ENCODE peak calls at places on chromosomes 13 and 19, in six cellular contexts. One of them, this sample, is unnamed.

GRCh38 chr19:31529121-31529520 is 179.9 kb upstream of the TSHZ3 start:
- DNase-seq in stimulated activated CD4-positive, alpha-beta T cell treated with anti-CD3 and anti-CD28 coated beads, Interleukin-15, amount 100 ng/mL, for 48 hours: no peak
- DNase-seq in CD8-positive, alpha-beta T cell: no peak
- DNase-seq in nephron progenitor cell: no peak
- DNase-seq in NCI-H774: no peak
- DNase-seq in fibroblast of the conjunctiva: no peak
- DNase-seq in this sample: no peak

GRCh38 chr13:75826391-75826790 is 190.3 kb downstream of the LMO7 start:
- DNase-seq in stimulated activated CD4-positive, alpha-beta T cell treated with anti-CD3 and anti-CD28 coated beads, Interleukin-15, amount 100 ng/mL, for 48 hours: no peak
- DNase-seq in CD8-positive, alpha-beta T cell: no peak
- DNase-seq in nephron progenitor cell: no peak
- DNase-seq in NCI-H774: no peak
- DNase-seq in fibroblast of the conjunctiva: no peak
- DNase-seq in this sample: no peak

GRCh38 chr19:19444694-19445155 is 39.2 kb downstream of the GATAD2A start:
- DNase-seq in stimulated activated CD4-positive, alpha-beta T cell treated with anti-CD3 and anti-CD28 coated beads, Interleukin-15, amount 100 ng/mL, for 48 hours: no peak
- DNase-seq in CD8-positive, alpha-beta T cell: no peak
- DNase-seq in nephron progenitor cell: no peak
- DNase-seq in NCI-H774: no peak
- DNase-seq in fibroblast of the conjunctiva: no peak
- DNase-seq in this sample: no peak

GRCh38 chr19:55241935-55242464 is 13.4 kb upstream of the TMEM86B start:
- DNase-seq in stimulated activated CD4-positive, alpha-beta T cell treated with anti-CD3 and anti-CD28 coated beads, Interleukin-15, amount 100 ng/mL, for 48 hours: no peak
- DNase-seq in CD8-positive, alpha-beta T cell: no peak
- DNase-seq in nephron progenitor cell: no peak
- DNase-seq in NCI-H774: no peak
- DNase-seq in fibroblast of the conjunctiva: no peak
- DNase-seq in this sample: no peak

GRCh38 chr13:49635599-49636433 is 7.5 kb downstream of the ARL11 start:
- DNase-seq in stimulated activated CD4-positive, alpha-beta T cell treated with anti-CD3 and anti-CD28 coated beads, Interleukin-15, amount 100 ng/mL, for 48 hours: peak
- DNase-seq in CD8-positive, alpha-beta T cell: peak
- DNase-seq in nephron progenitor cell: no peak
- DNase-seq in NCI-H774: no peak
- DNase-seq in fibroblast of the conjunctiva: peak
- DNase-seq in this sample: no peak

GRCh38 chr19:1765904-1766799 is 12.8 kb downstream of the ONECUT3 start:
- DNase-seq in stimulated activated CD4-positive, alpha-beta T cell treated with anti-CD3 and anti-CD28 coated beads, Interleukin-15, amount 100 ng/mL, for 48 hours: no peak
- DNase-seq in CD8-positive, alpha-beta T cell: no peak
- DNase-seq in nephron progenitor cell: no peak
- DNase-seq in NCI-H774: no peak
- DNase-seq in fibroblast of the conjunctiva: no peak
- DNase-seq in this sample: no peak

GRCh38 chr13:32309312-32309711 is 5.9 kb downstream of the ZAR1L start:
- DNase-seq in stimulated activated CD4-positive, alpha-beta T cell treated with anti-CD3 and anti-CD28 coated beads, Interleukin-15, amount 100 ng/mL, for 48 hours: no peak
- DNase-seq in CD8-positive, alpha-beta T cell: no peak
- DNase-seq in nephron progenitor cell: no peak
- DNase-seq in NCI-H774: no peak
- DNase-seq in fibroblast of the conjunctiva: no peak
- DNase-seq in this sample: no peak

GRCh38 chr13:79867248-79867647 is 386.3 kb downstream of the NDFIP2 start:
- DNase-seq in stimulated activated CD4-positive, alpha-beta T cell treated with anti-CD3 and anti-CD28 coated beads, Interleukin-15, amount 100 ng/mL, for 48 hours: no peak
- DNase-seq in CD8-positive, alpha-beta T cell: no peak
- DNase-seq in nephron progenitor cell: no peak
- DNase-seq in NCI-H774: no peak
- DNase-seq in fibroblast of the conjunctiva: no peak
- DNase-seq in this sample: no peak

GRCh38 chr13:99565478-99566124 is 64.3 kb downstream of the TM9SF2 start:
- DNase-seq in stimulated activated CD4-positive, alpha-beta T cell treated with anti-CD3 and anti-CD28 coated beads, Interleukin-15, amount 100 ng/mL, for 48 hours: no peak
- DNase-seq in CD8-positive, alpha-beta T cell: no peak
- DNase-seq in nephron progenitor cell: no peak
- DNase-seq in NCI-H774: no peak
- DNase-seq in fibroblast of the conjunctiva: no peak
- DNase-seq in this sample: no peak

This sample was measured in BE2C.